ENCODE peak calls at places on chromosomes 2 and 18, in five cellular contexts. One of them, this sample, is unnamed.

GRCh38 chr2:106095478-106096392 is 98.4 kb downstream of the UXS1 start:
- DNase-seq in iPS-NIHi11: no peak
- DNase-seq in heart left ventricle: no peak
- DNase-seq in activated CD4-positive, alpha-beta T cell treated with anti-CD3 and anti-CD28 coated beads, Interleukin-2, amount 50 U/mL, for 1 hour: peak; percentile 86
- DNase-seq in amygdala: no peak
- DNase-seq in this sample: no peak

GRCh38 chr18:49340446-49340845 is 120.0 kb downstream of the DYM start:
- DNase-seq in iPS-NIHi11: no peak
- DNase-seq in heart left ventricle: no peak
- DNase-seq in activated CD4-positive, alpha-beta T cell treated with anti-CD3 and anti-CD28 coated beads, Interleukin-2, amount 50 U/mL, for 1 hour: no peak
- DNase-seq in amygdala: no peak
- DNase-seq in this sample: no peak

GRCh38 chr2:127453392-127454171 is 35.4 kb downstream of the PROC start:
- DNase-seq in iPS-NIHi11: peak; percentile 27
- DNase-seq in activated CD4-positive, alpha-beta T cell treated with anti-CD3 and anti-CD28 coated beads, Interleukin-2, amount 50 U/mL, for 1 hour: no peak
- DNase-seq in amygdala: peak; percentile 6
- DNase-seq in heart left ventricle: no peak
- DNase-seq in this sample: peak; percentile 47

GRCh38 chr18:45521777-45522176 is 93.5 kb upstream of the SLC14A2 start:
- DNase-seq in heart left ventricle: no peak
- DNase-seq in amygdala: no peak
- DNase-seq in iPS-NIHi11: no peak
- DNase-seq in activated CD4-positive, alpha-beta T cell treated with anti-CD3 and anti-CD28 coated beads, Interleukin-2, amount 50 U/mL, for 1 hour: no peak
- DNase-seq in this sample: no peak

GRCh38 chr2:147806846-147807245 is 38.0 kb upstream of the ACVR2A start:
- DNase-seq in activated CD4-positive, alpha-beta T cell treated with anti-CD3 and anti-CD28 coated beads, Interleukin-2, amount 50 U/mL, for 1 hour: no peak
- DNase-seq in heart left ventricle: no peak
- DNase-seq in amygdala: no peak
- DNase-seq in iPS-NIHi11: no peak
- DNase-seq in this sample: no peak

GRCh38 chr2:122955761-122956160 is 1069.3 kb upstream of the CNTNAP5 start:
- DNase-seq in iPS-NIHi11: no peak
- DNase-seq in heart left ventricle: no peak
- DNase-seq in activated CD4-positive, alpha-beta T cell treated with anti-CD3 and anti-CD28 coated beads, Interleukin-2, amount 50 U/mL, for 1 hour: no peak
- DNase-seq in amygdala: no peak
- DNase-seq in this sample: no peak

GRCh38 chr18:55421612-55422381 is 166.2 kb downstream of the TCF4 start:
- DNase-seq in iPS-NIHi11: no peak
- DNase-seq in amygdala: peak; percentile 36
- DNase-seq in heart left ventricle: no peak
- DNase-seq in activated CD4-positive, alpha-beta T cell treated with anti-CD3 and anti-CD28 coated beads, Interleukin-2, amount 50 U/mL, for 1 hour: no peak
- DNase-seq in this sample: no peak

GRCh38 chr18:77376733-77377094 is 127.1 kb downstream of the GALR1 start:
- DNase-seq in iPS-NIHi11: no peak
- DNase-seq in amygdala: no peak
- DNase-seq in activated CD4-positive, alpha-beta T cell treated with anti-CD3 and anti-CD28 coated beads, Interleukin-2, amount 50 U/mL, for 1 hour: no peak
- DNase-seq in heart left ventricle: no peak
- DNase-seq in this sample: no peak

GRCh38 chr2:45342-46130 is 769 bp downstream of the FAM110C start:
- DNase-seq in activated CD4-positive, alpha-beta T cell treated with anti-CD3 and anti-CD28 coated beads, Interleukin-2, amount 50 U/mL, for 1 hour: no peak
- DNase-seq in iPS-NIHi11: peak; percentile 27
- DNase-seq in heart left ventricle: no peak
- DNase-seq in amygdala: no peak
- DNase-seq in this sample: peak; percentile 25

GRCh38 chr2:98500561-98500960 is 55.9 kb downstream of the INPP4A start:
- DNase-seq in amygdala: no peak
- DNase-seq in iPS-NIHi11: no peak
- DNase-seq in activated CD4-positive, alpha-beta T cell treated with anti-CD3 and anti-CD28 coated beads, Interleukin-2, amount 50 U/mL, for 1 hour: no peak
- DNase-seq in heart left ventricle: no peak
- DNase-seq in this sample: no peak

This sample was measured in neural progenitor cell.